ENCODE peak calls at places on chromosomes 4 and X, in five cellular contexts. T is A673, S is fibroblast of pulmonary artery, Q is cardiac muscle cell, B is BE2C. Z is an unnamed sample.

GRCh38 chrX:48751343-48751742 is 10.2 kb upstream of the GLOD5 start:
- DNase-seq in T (no peak), S (no peak), Q (no peak), B (no peak), Z (no peak)

GRCh38 chr4:128519163-128519810 is 231.7 kb upstream of the PGRMC2 start:
- DNase-seq in T (no peak), S (peak; percentile 40), Q (no peak), B (peak; percentile 65), Z (no peak)

GRCh38 chrX:148601034-148601433 is 100.6 kb downstream of the AFF2 start:
- DNase-seq in T (no peak), S (peak; percentile 29), Q (no peak), B (no peak), Z (no peak)

GRCh38 chrX:152819732-152820131 is 10.8 kb downstream of the CETN2 start:
- DNase-seq in T (no peak), S (no peak), Q (no peak), B (no peak), Z (no peak)

GRCh38 chr4:54940996-54941395 is 184.4 kb downstream of the KDR start:
- DNase-seq in T (peak; percentile 9), S (no peak), Q (no peak), B (no peak), Z (no peak)

GRCh38 chr4:33837043-33837442 is 2407.3 kb downstream of the ARAP2 start:
- DNase-seq in T (no peak), S (peak; percentile 81), Q (no peak), B (no peak), Z (no peak)

GRCh38 chr4:3241905-3242304 is 7.1 kb upstream of the MSANTD1 start:
- DNase-seq in T (no peak), S (peak; percentile 85), Q (no peak), B (no peak), Z (no peak)

GRCh38 chr4:80307183-80307735 is 28.3 kb upstream of the CFAP299 start:
- DNase-seq in T (peak; percentile 74), S (peak; percentile 29), Q (peak; percentile 43), B (no peak), Z (no peak)

GRCh38 chr4:158282252-158282651 is 72.0 kb downstream of the TMEM144 start:
- DNase-seq in T (no peak), S (no peak), Q (peak; percentile 34), B (no peak), Z (no peak)

GRCh38 chr4:125780159-125780558 is 465.4 kb downstream of the FAT4 start:
- DNase-seq in T (no peak), S (peak; percentile 67), Q (no peak), B (no peak), Z (no peak)

GRCh38 chr4:12389604-12390003 is 960.9 kb upstream of the HS3ST1 start:
- DNase-seq in T (no peak), S (no peak), Q (no peak), B (no peak), Z (no peak)

GRCh38 chr4:107760281-107760947 is 40.4 kb upstream of the PAPSS1 start:
- DNase-seq in T (no peak), S (peak; percentile 45), Q (peak; percentile 16), B (peak; percentile 25), Z (no peak)

GRCh38 chr4:107755841-107756356 is 35.9 kb upstream of the PAPSS1 start:
- DNase-seq in T (no peak), S (peak; percentile 17), Q (no peak), B (no peak), Z (no peak)

GRCh38 chr4:107757293-107757692 is 37.3 kb upstream of the PAPSS1 start:
- DNase-seq in T (no peak), S (no peak), Q (no peak), B (no peak), Z (no peak)

DNA sequence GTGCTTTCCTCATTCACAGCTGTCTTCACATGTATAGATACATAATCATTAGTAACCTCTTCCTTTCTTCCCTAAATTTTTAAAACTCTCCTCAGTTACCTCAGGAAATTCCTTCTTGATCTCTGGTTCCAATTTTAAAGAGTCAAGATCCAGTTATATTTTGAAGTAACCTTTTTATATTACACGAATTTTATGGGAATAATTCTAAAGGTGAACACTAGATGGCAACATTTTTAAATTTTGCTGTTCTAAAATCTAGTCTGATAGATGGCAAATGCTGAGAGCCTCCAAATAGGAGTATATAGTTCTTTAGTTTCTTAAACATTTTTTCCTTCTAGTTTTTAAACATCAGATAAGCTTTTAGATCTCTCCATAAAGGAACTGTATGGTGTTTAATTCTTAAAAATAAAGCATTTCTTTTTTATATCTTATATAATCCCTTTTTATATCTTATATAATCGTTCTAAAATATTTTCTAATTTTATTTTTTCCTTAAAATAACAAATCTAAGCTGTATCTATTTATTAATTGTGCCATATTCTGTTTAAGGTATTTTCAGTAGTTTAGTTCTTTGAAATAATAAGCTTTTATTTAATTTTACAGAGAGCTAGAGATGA is 37.9 kb upstream of the PAPSS1 start:
- DNase-seq in T (peak; percentile 60), S (peak; percentile 70), Q (peak; percentile 43), B (no peak), Z (no peak)
- TF ChIP-seq CTCF in T (peak; percentile 67), S (peak; percentile 43), Q (peak; percentile 43), B (peak; percentile 38), Z (peak; percentile 87)

DNA sequence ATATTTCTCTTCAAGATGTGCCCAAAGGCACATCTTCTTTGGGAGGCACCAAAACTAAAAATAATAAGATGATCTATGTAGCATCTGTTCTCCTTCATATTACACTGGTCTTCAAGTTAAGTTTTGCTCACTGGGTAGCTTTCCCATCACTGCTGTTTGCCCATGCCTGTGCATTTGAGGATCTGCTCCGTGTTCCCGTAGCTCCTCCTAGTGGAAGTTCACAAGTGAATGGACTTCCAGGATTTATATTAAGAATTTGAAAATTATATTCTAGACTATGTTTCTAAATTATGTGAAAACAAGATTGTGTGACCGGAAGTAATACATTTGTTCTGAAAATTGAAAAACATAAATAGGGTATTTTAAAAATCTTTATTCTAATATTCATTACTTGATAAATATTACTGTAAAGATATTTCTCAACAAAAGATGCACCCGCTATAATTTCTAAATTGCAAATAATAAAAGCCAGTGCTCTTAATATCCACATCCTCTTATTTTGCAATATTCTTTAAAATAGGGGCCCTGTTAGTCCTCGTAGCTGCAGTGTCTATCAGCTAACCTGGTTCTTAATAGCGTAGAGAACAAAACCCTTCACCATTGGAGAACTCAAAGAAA is 147.7 kb downstream of the RBM46 start:
- DNase-seq in T (peak; percentile 27), S (peak; percentile 71), Q (peak; percentile 52), B (peak; percentile 52), Z (no peak)
- TF ChIP-seq CTCF in T (peak; percentile 54), S (peak; percentile 60), Q (peak; percentile 46), B (peak; percentile 84), Z (no peak)

DNA sequence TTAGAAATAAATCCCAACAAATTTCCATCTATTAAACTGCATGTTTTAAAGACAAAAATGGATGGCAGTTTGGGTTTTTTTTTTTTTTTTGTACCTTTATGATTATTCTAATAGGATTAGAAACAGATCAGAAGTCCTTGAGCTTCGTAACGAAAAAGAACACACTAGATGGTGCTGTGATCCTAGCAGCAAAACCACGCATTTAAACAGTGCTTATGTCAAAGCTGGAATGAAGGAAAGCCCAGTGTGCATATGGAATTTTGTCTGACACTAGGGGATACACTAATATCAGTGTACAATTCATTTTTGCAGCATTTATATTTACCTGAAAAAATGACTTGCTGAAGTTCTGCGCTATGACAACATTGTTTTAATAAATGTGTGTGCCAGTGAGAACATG is 229.1 kb downstream of the VEGFC start:
- DNase-seq in T (peak; percentile 32), S (peak; percentile 81), Q (peak; percentile 12), B (no peak), Z (no peak)
- TF ChIP-seq CTCF in T (peak; percentile 42), S (peak; percentile 44), Q (peak; percentile 57), B (no peak), Z (no peak)

DNA sequence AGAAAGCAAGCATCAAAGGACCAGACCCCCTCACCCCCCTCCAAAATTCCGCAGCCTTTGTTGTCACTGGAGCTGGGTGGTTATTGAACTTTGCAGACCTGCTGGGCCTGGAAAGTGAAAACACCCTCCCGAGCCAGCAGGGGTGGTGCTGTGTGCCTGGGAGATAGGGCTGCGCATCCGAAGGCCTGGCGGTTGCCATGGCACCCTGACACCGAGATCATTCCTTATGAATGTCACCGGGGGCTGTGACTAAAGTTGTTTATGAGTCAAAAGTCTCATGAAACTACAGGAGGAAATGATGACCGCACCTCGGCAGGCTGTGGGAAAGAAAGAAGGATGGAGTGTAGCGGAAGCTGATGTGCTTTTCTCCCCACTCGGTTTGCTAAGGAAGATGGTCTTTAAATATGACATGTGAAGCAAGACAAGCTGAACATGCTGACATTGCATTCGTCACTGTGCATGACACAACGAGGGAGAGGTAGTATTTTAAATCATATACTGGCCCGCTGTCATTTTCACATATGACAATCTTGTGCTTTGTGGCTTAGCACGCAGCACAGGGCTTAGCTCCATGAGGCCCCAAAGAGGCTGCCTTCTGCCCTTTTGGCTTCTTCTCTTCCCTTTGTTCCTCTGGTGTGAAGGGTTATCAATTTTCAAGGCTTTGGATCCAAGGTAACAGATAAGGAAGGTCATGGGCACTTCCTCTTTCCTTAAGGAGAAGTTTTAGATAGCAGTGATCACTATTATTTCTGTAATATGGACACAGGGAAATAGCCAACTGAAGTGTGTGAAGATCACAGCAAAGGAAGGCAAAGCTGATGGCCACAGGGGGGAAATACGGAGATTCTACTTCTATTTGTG is 367.1 kb downstream of the UNC5C start:
- DNase-seq in T (no peak), S (peak; percentile 24), Q (no peak), B (peak; percentile 53), Z (no peak)
- TF ChIP-seq CTCF in T (no peak), S (no peak), Q (peak; percentile 5), B (peak; percentile 23), Z (no peak)

Z was measured in CD14-positive monocyte.